ENCODE peak calls at places on chromosomes 3 and 15, in nine cellular contexts. Y is SK-N-SH, C is ovary, G is upper lobe of right lung, P is GM12865, D is cardiac fibroblast, U is foreskin fibroblast, L is fibroblast of lung, I is fibroblast of pulmonary artery. W is an unnamed sample.

GRCh38 chr3:26535151-26535550 is 87.4 kb upstream of the LRRC3B start:
- DNase-seq in Y (no peak), C (no peak), G (no peak), P (no peak), D (no peak), U (no peak), L (no peak), I (no peak), W (no peak)

GRCh38 chr3:115512565-115513410 is 110.5 kb upstream of the GAP43 start:
- DNase-seq in Y (peak; percentile 62), C (peak; percentile 16), G (peak; percentile 69), P (peak; percentile 11), D (peak; percentile 55), U (peak; percentile 74), L (peak; percentile 66), I (peak; percentile 55), W (peak; percentile 26)

GRCh38 chr3:111750278-111750884 is 108.7 kb upstream of the PHLDB2 start:
- DNase-seq in Y (no peak), C (no peak), G (no peak), P (no peak), D (no peak), U (no peak), L (no peak), I (no peak), W (no peak)

GRCh38 chr3:189186093-189186492 is 14.3 kb downstream of the TPRG1 start:
- DNase-seq in Y (no peak), C (no peak), G (no peak), P (peak; percentile 19), D (peak; percentile 61), U (no peak), L (peak; percentile 68), I (peak; percentile 86), W (no peak)

GRCh38 chr15:75583689-75584088 is 4.6 kb upstream of the PTPN9 start:
- DNase-seq in Y (no peak), C (no peak), G (no peak), P (no peak), D (no peak), U (peak; percentile 10), L (no peak), I (no peak), W (no peak)

GRCh38 chr3:15453991-15454625 is 26.7 kb downstream of the EAF1 start:
- DNase-seq in Y (no peak), C (no peak), G (no peak), P (no peak), D (no peak), U (no peak), L (no peak), I (no peak), W (no peak)

GRCh38 chr3:106372293-106372648 is 503.5 kb upstream of the CBLB start:
- DNase-seq in Y (no peak), C (no peak), G (no peak), P (no peak), D (no peak), U (no peak), L (no peak), I (no peak), W (no peak)

GRCh38 chr3:66236281-66236680 is 15.5 kb downstream of the SLC25A26 start:
- DNase-seq in Y (no peak), C (no peak), G (no peak), P (no peak), D (peak; percentile 33), U (peak; percentile 29), L (no peak), I (peak; percentile 18), W (no peak)

GRCh38 chr3:117255736-117256135 is 546.2 kb downstream of the TUSC7 start:
- DNase-seq in Y (no peak), C (no peak), G (no peak), P (no peak), D (no peak), U (no peak), L (no peak), I (no peak), W (no peak)

GRCh38 chr3:43528498-43529099 is 93.2 kb downstream of the ANO10 start:
- DNase-seq in Y (no peak), C (no peak), G (no peak), P (no peak), D (no peak), U (no peak), L (no peak), I (no peak), W (no peak)

GRCh38 chr3:106965286-106965685 is 412.0 kb upstream of the CCDC54 start:
- DNase-seq in Y (no peak), C (no peak), G (no peak), P (no peak), D (no peak), U (peak; percentile 23), L (no peak), I (no peak), W (no peak)

GRCh38 chr3:71859128-71859519 is 74.2 kb upstream of the PROK2 start:
- DNase-seq in Y (peak; percentile 55), C (no peak), G (no peak), P (peak; percentile 22), D (peak; percentile 14), U (peak; percentile 29), L (peak; percentile 1), I (peak; percentile 23), W (no peak)

GRCh38 chr15:74773731-74774252 is 8.1 kb upstream of the CSK start:
- DNase-seq in Y (no peak), C (no peak), G (no peak), P (no peak), D (no peak), U (peak; percentile 44), L (no peak), I (no peak), W (no peak)

GRCh38 chr15:43998607-43999006 is 171.8 kb downstream of the WDR76 start:
- DNase-seq in Y (peak; percentile 37), C (no peak), G (no peak), P (no peak), D (peak; percentile 91), U (peak; percentile 58), L (peak; percentile 78), I (peak; percentile 95), W (peak; percentile 17)

GRCh38 chr3:55494976-55495375 is 7.9 kb upstream of the WNT5A start:
- DNase-seq in Y (no peak), C (no peak), G (no peak), P (no peak), D (no peak), U (no peak), L (no peak), I (no peak), W (no peak)

GRCh38 chr3:38555149-38555840 is 59.2 kb downstream of the EXOG start:
- DNase-seq in Y (no peak), C (no peak), G (peak; percentile 28), P (no peak), D (no peak), U (no peak), L (no peak), I (no peak), W (no peak)

GRCh38 chr3:177830411-177830849 is 633.1 kb upstream of the TBL1XR1 start:
- DNase-seq in Y (no peak), C (no peak), G (no peak), P (no peak), D (peak; percentile 95), U (peak; percentile 80), L (peak; percentile 92), I (peak; percentile 93), W (no peak)

GRCh38 chr3:1506090-1506489 is 413.3 kb downstream of the CNTN6 start:
- DNase-seq in Y (no peak), C (no peak), G (no peak), P (no peak), D (no peak), U (no peak), L (no peak), I (no peak), W (no peak)

GRCh38 chr3:127177226-127177625 is 15.7 kb upstream of the PRR23E start:
- DNase-seq in Y (no peak), C (no peak), G (no peak), P (no peak), D (peak; percentile 8), U (no peak), L (no peak), I (peak; percentile 5), W (no peak)
- TF ChIP-seq CTCF in Y (no peak), C (no peak), G (peak; percentile 11), P (no peak), D (no peak), U (no peak), L (no peak), I (no peak), W (peak; percentile 12)

GRCh38 chr3:62365311-62366092 is 7.8 kb downstream of the FEZF2 start:
- DNase-seq in Y (no peak), C (no peak), G (no peak), P (no peak), D (no peak), U (no peak), L (no peak), I (no peak), W (no peak)
- H3K4me3 ChIP-seq in Y (no peak overlapping the region), C (no peak overlapping the region), G (no peak overlapping the region), P (no peak overlapping the region), D (no peak overlapping the region), U (no peak overlapping the region), L (no peak overlapping the region), I (no peak overlapping the region), W (no peak overlapping the region)

GRCh38 chr3:186653984-186654383 is 11.8 kb upstream of the HRG start:
- DNase-seq in Y (peak; percentile 32), C (no peak), G (no peak), P (no peak), D (no peak), U (no peak), L (no peak), I (peak; percentile 3), W (no peak)
- TF ChIP-seq CTCF in Y (peak; percentile 8), C (no peak), G (no peak), P (no peak), D (no peak), U (no peak), L (peak; percentile 20), I (no peak), W (no peak)

GRCh38 chr3:128539376-128539775 is 46.4 kb upstream of the GATA2 start:
- DNase-seq in Y (no peak), C (no peak), G (no peak), P (no peak), D (no peak), U (no peak), L (no peak), I (no peak), W (no peak)

GRCh38 chr3:128541246-128541645 is 48.2 kb upstream of the GATA2 start:
- DNase-seq in Y (no peak), C (no peak), G (no peak), P (no peak), D (no peak), U (no peak), L (no peak), I (no peak), W (no peak)

GRCh38 chr3:128532007-128532983 is 39.3 kb upstream of the GATA2 start:
- DNase-seq in Y (no peak), C (no peak), G (no peak), P (no peak), D (no peak), U (no peak), L (no peak), I (no peak), W (no peak)

DNA sequence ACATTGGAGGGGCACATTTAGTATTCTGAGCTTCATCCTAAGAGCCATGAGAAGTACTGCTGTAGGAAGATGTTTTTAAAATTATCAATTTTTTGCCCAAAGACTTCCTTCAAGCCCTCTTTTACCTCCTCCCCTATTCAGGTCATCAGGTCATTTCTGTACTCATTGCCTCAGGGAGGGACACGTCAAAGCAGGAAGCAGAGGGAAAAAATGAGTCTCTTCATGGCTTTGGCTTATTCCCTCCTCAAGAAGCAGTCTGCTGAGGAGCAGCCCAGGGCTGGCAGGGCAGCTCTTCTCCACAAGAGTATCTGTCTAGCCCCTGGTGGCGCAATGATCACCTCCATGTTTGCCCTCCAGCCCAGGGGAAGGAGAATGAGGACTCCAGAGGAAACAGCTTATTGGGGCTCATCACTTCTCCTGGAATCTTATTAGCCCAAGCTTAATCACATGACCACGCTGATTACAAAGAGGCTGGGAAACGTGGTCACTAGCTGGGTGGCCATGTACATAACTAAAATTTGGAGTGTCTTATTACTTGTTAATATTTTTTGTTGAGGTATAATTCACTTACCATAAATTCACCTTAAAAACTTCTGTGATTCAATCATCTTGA is 44.2 kb upstream of the GATA2 start:
- DNase-seq in Y (no peak), C (no peak), G (no peak), P (no peak), D (no peak), U (no peak), L (no peak), I (no peak), W (no peak)
- H3K4me3 ChIP-seq in Y (no peak overlapping the region), C (no peak overlapping the region), G (no peak overlapping the region), P (no peak overlapping the region), D (no peak overlapping the region), U (no peak overlapping the region), L (no peak overlapping the region), I (no peak overlapping the region), W (no peak overlapping the region)

W was measured in pancreas.